ENCODE peak calls at places on chromosomes 12 and 14, in six cellular contexts. One of them, this sample, is unnamed. For H3K9me3, the result is how much of the 10 kb centered on the place peaks cover.

GRCh38 chr12:53754196-53754595 is 2.4 kb upstream of the CISTR start:
- DNase-seq in GM12878: no peak
- DNase-seq in HCT116: no peak
- DNase-seq in K562: no peak
- DNase-seq in HepG2: no peak
- DNase-seq in H1: no peak
- DNase-seq in this sample: no peak

GRCh38 chr12:88026196-88026595 is 3.0 kb downstream of the C12orf50 start:
- DNase-seq in GM12878: no peak
- DNase-seq in HCT116: no peak
- DNase-seq in K562: no peak
- DNase-seq in HepG2: no peak
- DNase-seq in H1: no peak
- DNase-seq in this sample: no peak

GRCh38 chr12:34292736-34293625 is 270.7 kb downstream of the ALG10 start:
- DNase-seq in GM12878: no peak
- DNase-seq in HCT116: no peak
- DNase-seq in K562: peak
- DNase-seq in HepG2: peak
- DNase-seq in H1: no peak
- DNase-seq in this sample: peak

GRCh38 chr14:21874167-21874566 is 200.5 kb upstream of the OR4E1 start:
- DNase-seq in GM12878: no peak
- DNase-seq in HCT116: no peak
- DNase-seq in K562: no peak
- DNase-seq in HepG2: no peak
- DNase-seq in H1: no peak
- DNase-seq in this sample: no peak

GRCh38 chr12:110316861-110317260 is 35.8 kb downstream of the ATP2A2 start:
- DNase-seq in GM12878: no peak
- DNase-seq in HCT116: no peak
- DNase-seq in K562: no peak
- DNase-seq in HepG2: no peak
- DNase-seq in H1: no peak
- DNase-seq in this sample: no peak

GRCh38 chr14:74945261-74945851 is 10.0 kb downstream of the PGF start:
- DNase-seq in GM12878: no peak
- DNase-seq in HCT116: peak
- DNase-seq in K562: peak
- DNase-seq in HepG2: no peak
- DNase-seq in H1: peak
- DNase-seq in this sample: peak

GRCh38 chr12:7486512-7486911 is 17.1 kb downstream of the CD163 start:
- DNase-seq in GM12878: no peak
- DNase-seq in HCT116: no peak
- DNase-seq in K562: no peak
- DNase-seq in HepG2: no peak
- DNase-seq in H1: no peak
- DNase-seq in this sample: no peak

GRCh38 chr12:23618718-23619117 is 330.8 kb downstream of the SOX5 start:
- DNase-seq in GM12878: peak
- DNase-seq in HCT116: no peak
- DNase-seq in K562: no peak
- DNase-seq in HepG2: no peak
- DNase-seq in H1: no peak
- DNase-seq in this sample: no peak

GRCh38 chr14:101019541-101019940 is 116.0 kb upstream of the RTL1 start:
- DNase-seq in GM12878: no peak
- DNase-seq in HCT116: no peak
- DNase-seq in K562: peak
- DNase-seq in HepG2: no peak
- DNase-seq in H1: peak
- DNase-seq in this sample: no peak

GRCh38 chr12:75271576-75271975 is 58.5 kb downstream of the CAPS2 start:
- DNase-seq in GM12878: no peak
- DNase-seq in HCT116: no peak
- DNase-seq in K562: no peak
- DNase-seq in HepG2: no peak
- DNase-seq in H1: no peak
- DNase-seq in this sample: no peak

GRCh38 chr12:48824112-48824511 is 5.8 kb downstream of the CACNB3 start:
- DNase-seq in GM12878: no peak
- DNase-seq in HCT116: no peak
- DNase-seq in K562: peak
- DNase-seq in HepG2: no peak
- DNase-seq in H1: no peak
- DNase-seq in this sample: no peak

GRCh38 chr14:104444159-104445030 is 135.2 kb upstream of the C14orf180 start:
- DNase-seq in GM12878: no peak
- DNase-seq in HCT116: no peak
- DNase-seq in K562: no peak
- DNase-seq in HepG2: no peak
- DNase-seq in H1: no peak
- DNase-seq in this sample: no peak

GRCh38 chr14:99809864-99810854 is 16.9 kb downstream of the EML1 start:
- DNase-seq in GM12878: no peak
- DNase-seq in HCT116: no peak
- DNase-seq in K562: no peak
- DNase-seq in HepG2: peak
- DNase-seq in H1: no peak
- DNase-seq in this sample: no peak

GRCh38 chr14:71948101-71948500 is 15.9 kb downstream of the RGS6 start:
- DNase-seq in GM12878: no peak
- DNase-seq in HCT116: no peak
- DNase-seq in K562: no peak
- DNase-seq in HepG2: no peak
- DNase-seq in H1: no peak
- DNase-seq in this sample: no peak

GRCh38 chr12:66708704-66709443 is 30.0 kb upstream of the GRIP1 start:
- DNase-seq in GM12878: no peak
- DNase-seq in HCT116: no peak
- DNase-seq in K562: no peak
- DNase-seq in HepG2: no peak
- DNase-seq in H1: no peak
- DNase-seq in this sample: no peak

GRCh38 chr12:126248871-126249403 is 1183.7 kb downstream of the AACS start:
- DNase-seq in GM12878: no peak
- DNase-seq in HCT116: no peak
- DNase-seq in K562: no peak
- DNase-seq in HepG2: no peak
- DNase-seq in H1: no peak
- DNase-seq in this sample: peak

GRCh38 chr12:49233842-49234526 is 30.9 kb upstream of the TUBA1C start:
- DNase-seq in GM12878: peak
- DNase-seq in HCT116: no peak
- DNase-seq in K562: peak
- DNase-seq in HepG2: no peak
- DNase-seq in H1: no peak
- DNase-seq in this sample: no peak

GRCh38 chr14:85587152-85587697 is 57.3 kb downstream of the FLRT2 start:
- DNase-seq in GM12878: no peak
- DNase-seq in HCT116: no peak
- DNase-seq in K562: no peak
- DNase-seq in HepG2: no peak
- DNase-seq in H1: no peak
- DNase-seq in this sample: no peak

GRCh38 chr12:124454735-124455134 is 112.7 kb downstream of the NCOR2 start:
- DNase-seq in GM12878: no peak
- DNase-seq in HCT116: no peak
- DNase-seq in K562: no peak
- DNase-seq in HepG2: no peak
- DNase-seq in H1: no peak
- DNase-seq in this sample: no peak

GRCh38 chr14:72739446-72740405 is 154.2 kb downstream of the DPF3 start:
- DNase-seq in GM12878: no peak
- DNase-seq in HCT116: no peak
- DNase-seq in K562: no peak
- DNase-seq in HepG2: no peak
- DNase-seq in H1: peak
- DNase-seq in this sample: no peak

DNA sequence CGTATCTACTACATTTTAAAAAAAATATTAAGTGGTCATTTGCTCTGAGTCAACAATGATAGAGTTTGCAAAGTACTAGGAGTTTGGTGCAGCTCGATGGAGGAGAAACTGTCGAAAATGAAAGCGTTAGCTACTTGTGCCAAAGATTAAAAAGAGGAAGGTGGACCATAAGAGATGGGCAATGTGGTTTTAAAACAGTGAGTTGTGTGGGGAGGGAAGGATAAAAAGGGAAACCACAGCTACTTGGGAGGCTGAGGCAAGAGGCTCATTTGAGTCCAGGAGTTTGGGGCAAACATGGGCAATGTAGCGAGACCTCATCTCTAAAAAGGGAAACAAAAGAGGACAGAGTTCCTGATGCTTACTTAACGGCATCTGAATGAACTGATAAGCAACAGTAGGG is 18.2 kb upstream of the STRAP start:
- DNase-seq in GM12878: peak
- DNase-seq in HCT116: no peak
- DNase-seq in K562: no peak
- DNase-seq in HepG2: no peak
- DNase-seq in H1: no peak
- DNase-seq in this sample: no peak
- TF ChIP-seq ZNF274 in GM12878: no peak
- TF ChIP-seq ZNF274 in HCT116: no peak
- TF ChIP-seq ZNF274 in K562: no peak
- TF ChIP-seq ZNF274 in HepG2: no peak
- TF ChIP-seq ZNF274 in H1: no peak
- TF ChIP-seq ZNF274 in this sample: no peak

DNA sequence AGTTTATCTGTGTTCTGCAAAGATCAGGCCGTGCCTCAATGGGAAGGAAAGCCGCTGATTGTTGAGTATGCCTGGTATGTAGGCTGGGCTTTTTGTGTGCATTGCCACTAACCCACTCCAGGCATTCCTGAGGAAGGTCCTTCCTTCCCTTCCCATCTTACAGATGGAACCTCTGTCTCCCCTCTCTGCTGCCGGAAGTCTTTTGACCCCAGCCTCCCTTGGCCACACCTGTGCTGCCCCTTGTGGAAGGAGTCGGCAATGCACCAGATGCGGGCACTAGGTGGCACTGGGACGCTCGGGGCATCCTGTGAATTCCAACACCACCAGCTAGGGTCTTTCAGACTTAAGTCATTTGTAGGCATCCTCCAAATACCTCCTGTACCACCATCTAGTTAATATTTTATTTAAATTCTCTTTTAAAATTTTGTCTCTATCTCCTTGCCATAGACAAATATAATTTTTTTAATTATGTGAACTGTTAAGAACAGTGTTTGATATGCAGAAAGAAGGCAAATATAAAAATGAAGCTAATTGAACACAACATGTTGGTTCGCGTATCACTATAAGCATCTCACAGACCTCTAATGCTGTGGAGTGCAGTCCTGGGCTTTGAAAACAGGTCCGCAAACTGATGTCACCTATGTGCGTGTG is 99.6 kb downstream of the RIN3 start:
- DNase-seq in GM12878: no peak
- DNase-seq in HCT116: no peak
- DNase-seq in K562: peak
- DNase-seq in HepG2: peak
- DNase-seq in H1: peak
- DNase-seq in this sample: peak
- TF ChIP-seq YY1 in GM12878: peak
- TF ChIP-seq YY1 in HCT116: no peak
- TF ChIP-seq YY1 in K562: no peak
- TF ChIP-seq YY1 in HepG2: no peak
- TF ChIP-seq YY1 in H1: no peak
- TF ChIP-seq YY1 in this sample: no peak

GRCh38 chr14:36626150-36626549 is 35.5 kb upstream of the PAX9 start:
- DNase-seq in GM12878: no peak
- DNase-seq in HCT116: no peak
- DNase-seq in K562: no peak
- DNase-seq in HepG2: no peak
- DNase-seq in H1: no peak
- DNase-seq in this sample: no peak
- H3K9me3 ChIP-seq in GM12878: under half
- H3K9me3 ChIP-seq in HCT116: under half
- H3K9me3 ChIP-seq in K562: under half
- H3K9me3 ChIP-seq in HepG2: under half
- H3K9me3 ChIP-seq in H1: under half
- H3K9me3 ChIP-seq in this sample: under half

GRCh38 chr14:76695263-76695920 is 65.9 kb upstream of the VASH1 start:
- DNase-seq in GM12878: no peak
- DNase-seq in HCT116: no peak
- DNase-seq in K562: no peak
- DNase-seq in HepG2: no peak
- DNase-seq in H1: peak
- DNase-seq in this sample: no peak
- TF ChIP-seq ZNF274 in GM12878: no peak
- TF ChIP-seq ZNF274 in HCT116: no peak
- TF ChIP-seq ZNF274 in K562: no peak
- TF ChIP-seq ZNF274 in HepG2: no peak
- TF ChIP-seq ZNF274 in H1: no peak
- TF ChIP-seq ZNF274 in this sample: no peak

DNA sequence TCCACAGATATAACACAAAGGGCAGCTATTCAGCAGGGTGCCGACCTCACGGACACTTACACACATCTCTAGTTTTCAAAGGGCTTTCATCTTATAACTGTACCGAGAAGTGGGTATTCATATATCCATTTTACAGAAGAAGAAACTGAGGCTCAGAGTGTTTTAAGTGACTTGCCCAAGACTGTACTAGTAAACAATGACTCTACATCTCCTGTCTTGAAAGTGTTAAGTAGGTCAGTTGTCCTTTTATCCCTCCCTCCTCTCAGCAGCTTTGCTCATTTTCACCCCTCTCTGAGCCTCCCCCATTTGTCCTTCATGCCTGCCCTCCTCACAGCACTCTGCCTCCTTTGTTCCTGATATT is 13.8 kb downstream of the CFAP251 start:
- DNase-seq in GM12878: no peak
- DNase-seq in HCT116: no peak
- DNase-seq in K562: no peak
- DNase-seq in HepG2: no peak
- DNase-seq in H1: no peak
- DNase-seq in this sample: no peak
- TF ChIP-seq YY1 in GM12878: no peak
- TF ChIP-seq YY1 in HCT116: no peak
- TF ChIP-seq YY1 in K562: no peak
- TF ChIP-seq YY1 in HepG2: no peak
- TF ChIP-seq YY1 in H1: no peak
- TF ChIP-seq YY1 in this sample: no peak

GRCh38 chr12:133231001-133231400 is 4.7 kb downstream of the ANHX start:
- DNase-seq in GM12878: no peak
- DNase-seq in HCT116: no peak
- DNase-seq in K562: no peak
- DNase-seq in HepG2: no peak
- DNase-seq in H1: no peak
- DNase-seq in this sample: no peak
- H3K9me3 ChIP-seq in GM12878: under half
- H3K9me3 ChIP-seq in HCT116: under half
- H3K9me3 ChIP-seq in K562: under half
- H3K9me3 ChIP-seq in HepG2: half or more
- H3K9me3 ChIP-seq in H1: half or more
- H3K9me3 ChIP-seq in this sample: under half

GRCh38 chr14:40028991-40029390 is 596.8 kb upstream of the FBXO33 start:
- DNase-seq in GM12878: no peak
- DNase-seq in HCT116: no peak
- DNase-seq in K562: no peak
- DNase-seq in HepG2: no peak
- DNase-seq in H1: no peak
- DNase-seq in this sample: no peak
- TF ChIP-seq ZNF274 in GM12878: no peak
- TF ChIP-seq ZNF274 in HCT116: no peak
- TF ChIP-seq ZNF274 in K562: no peak
- TF ChIP-seq ZNF274 in HepG2: no peak
- TF ChIP-seq ZNF274 in H1: no peak
- TF ChIP-seq ZNF274 in this sample: no peak

This sample was measured in NT2/D1.